ENCODE peak calls at places on chromosome 7, in six cellular contexts. Y is NCI-H1092 treated with DMSO at 0.1 percent for 48 hours, K is GDM1, F is HL-60, X is activated gamma-delta T cell treated with Interleukin-2 at 50 U/mL for 16 hours, B is NCI-H1105 treated with DMSO at 0.1 percent for 48 hours. D is an unnamed sample.

GRCh38 chr7:141513720-141514119 is 37.5 kb upstream of the AGK start:
- DNase-seq in Y (no peak), X (no peak), F (no peak), K (no peak), B (no peak), D (no peak)

GRCh38 chr7:24388212-24388611 is 104.2 kb downstream of the NPY start:
- DNase-seq in X (no peak), K (no peak), F (no peak), Y (no peak), B (no peak), D (no peak)

GRCh38 chr7:55237156-55237721 is 127.9 kb upstream of the LANCL2 start:
- DNase-seq in F (no peak), X (no peak), K (no peak), Y (no peak), B (no peak), D (no peak)

GRCh38 chr7:4845740-4846142 is 16.1 kb downstream of the PAPOLB start:
- DNase-seq in X (no peak), B (peak; percentile 3), F (no peak), K (no peak), Y (no peak), D (peak; percentile 74)

GRCh38 chr7:152615052-152615741 is 60.7 kb downstream of the XRCC2 start:
- DNase-seq in X (no peak), F (no peak), B (peak; percentile 98), Y (peak; percentile 97), K (no peak), D (peak; percentile 59)

GRCh38 chr7:14270099-14270498 is 280.6 kb upstream of the ETV1 start:
- DNase-seq in B (no peak), X (no peak), Y (no peak), K (no peak), F (no peak), D (no peak)

GRCh38 chr7:82175319-82175718 is 268.3 kb downstream of the CACNA2D1 start:
- DNase-seq in F (no peak), X (no peak), B (no peak), K (no peak), Y (no peak), D (no peak)

GRCh38 chr7:47931788-47932425 is 16.4 kb downstream of the PKD1L1 start:
- DNase-seq in B (no peak), F (no peak), Y (no peak), X (no peak), K (no peak), D (no peak)

GRCh38 chr7:121081327-121081936 is 92.9 kb downstream of the CPED1 start:
- DNase-seq in B (peak; percentile 72), X (no peak), Y (peak; percentile 75), K (peak; percentile 33), F (peak; percentile 28), D (peak; percentile 43)

GRCh38 chr7:119620769-119621168 is 652.2 kb upstream of the KCND2 start:
- DNase-seq in F (no peak), B (no peak), X (no peak), Y (no peak), K (no peak), D (peak; percentile 68)

GRCh38 chr7:127650842-127651555 is 995 bp upstream of the SND1 start:
- DNase-seq in Y (peak; percentile 88), X (no peak), F (no peak), B (no peak), K (no peak), D (peak; percentile 61)

GRCh38 chr7:148242271-148242801 is 348.2 kb upstream of the C7orf33 start:
- DNase-seq in K (no peak), B (peak; percentile 22), F (peak; percentile 4), X (no peak), Y (peak; percentile 66), D (peak; percentile 80)

GRCh38 chr7:29806131-29806792 is at the start of gene WIPF3:
- DNase-seq in B (peak; percentile 13), Y (no peak), F (no peak), K (no peak), X (no peak), D (peak; percentile 88)

GRCh38 chr7:128938524-128939074 is 872 bp downstream of the IRF5 start:
- DNase-seq in F (no peak), B (peak; percentile 22), K (peak; percentile 33), X (no peak), Y (no peak), D (peak; percentile 37)

GRCh38 chr7:107742678-107743566 is 1.0 kb upstream of the CBLL1 start:
- DNase-seq in K (peak; percentile 79), B (peak; percentile 90), F (peak; percentile 55), Y (peak; percentile 92), X (no peak), D (peak; percentile 80)

GRCh38 chr7:99790407-99790806 is 6.4 kb upstream of the CYP3A4 start:
- DNase-seq in Y (no peak), K (no peak), X (no peak), B (no peak), F (no peak), D (no peak)

GRCh38 chr7:135653285-135654080 is 8.8 kb upstream of the STMP1 start:
- DNase-seq in Y (peak; percentile 62), K (no peak), X (no peak), B (no peak), F (no peak), D (no peak)

GRCh38 chr7:155804897-155805825 is 7.1 kb downstream of the SHH start:
- DNase-seq in Y (peak; percentile 68), K (peak; percentile 52), X (peak; percentile 29), F (peak; percentile 41), B (peak; percentile 64), D (peak; percentile 93)

GRCh38 chr7:142598297-142598696 is 151.0 kb upstream of the PRSS1 start:
- DNase-seq in F (no peak), B (no peak), Y (no peak), X (no peak), K (peak; percentile 57), D (no peak)

GRCh38 chr7:34928052-34928451 is 109.2 kb downstream of the DPY19L1 start:
- DNase-seq in K (no peak), Y (no peak), X (peak; percentile 24), F (no peak), B (no peak), D (peak; percentile 82)